ENCODE peak calls at places on chromosomes 7 and 10, in nine cellular contexts. I is fibroblast of pulmonary artery, V is NAMALWA, W is substantia nigra, F is foreskin keratinocyte, Z is RPMI8226, O is psoas muscle, R is GM03348, P is breast epithelium. G is an unnamed sample.

GRCh38 chr10:43237128-43237527 is 29.7 kb downstream of the RASGEF1A start:
- DNase-seq in R (no peak), W (no peak), Z (no peak), V (no peak), P (no peak), O (no peak), I (no peak), F (no peak), G (peak; percentile 16)

GRCh38 chr7:107978815-107979408 is 24.0 kb downstream of the LAMB1 start:
- DNase-seq in I (no peak), P (no peak), O (no peak), F (no peak), Z (no peak), R (no peak), W (no peak), V (no peak), G (no peak)

GRCh38 chr7:135964254-135964653 is 12.9 kb downstream of the MTPN start:
- DNase-seq in W (no peak), F (no peak), O (no peak), Z (no peak), P (no peak), I (no peak), V (no peak), R (peak; percentile 30), G (no peak)

GRCh38 chr10:103076996-103077395 is 116.1 kb downstream of the NT5C2 start:
- DNase-seq in V (no peak), P (no peak), F (no peak), Z (no peak), O (no peak), W (no peak), I (no peak), R (no peak), G (no peak)

GRCh38 chr7:10677211-10677610 is 296.5 kb upstream of the PHF14 start:
- DNase-seq in P (no peak), I (no peak), Z (no peak), V (no peak), R (no peak), O (no peak), F (no peak), W (no peak), G (no peak)

GRCh38 chr10:93947055-93947454 is 46.7 kb upstream of the PLCE1 start:
- DNase-seq in O (peak; percentile 51), R (no peak), Z (no peak), P (no peak), F (no peak), W (no peak), I (peak; percentile 57), V (no peak), G (no peak)

GRCh38 chr10:81838950-81839349 is 36.0 kb upstream of the NRG3 start:
- DNase-seq in P (no peak), V (peak; percentile 24), W (no peak), I (peak; percentile 6), F (no peak), O (no peak), Z (no peak), R (no peak), G (no peak)

GRCh38 chr10:72637398-72637857 is 11.5 kb upstream of the MICU1 start:
- DNase-seq in F (peak; percentile 12), P (no peak), W (no peak), Z (no peak), I (peak; percentile 65), V (no peak), O (peak; percentile 34), R (peak; percentile 65), G (no peak)

GRCh38 chr10:133335238-133336122 is 1.2 kb downstream of the CALY start:
- DNase-seq in P (no peak), R (peak; percentile 64), Z (no peak), W (no peak), V (no peak), O (peak; percentile 57), F (no peak), I (peak; percentile 74), G (peak; percentile 68)

GRCh38 chr7:143410523-143411004 is 1.9 kb upstream of the EPHA1 start:
- DNase-seq in Z (no peak), I (peak; percentile 88), V (no peak), P (no peak), R (peak; percentile 71), F (no peak), W (no peak), O (no peak), G (no peak)

GRCh38 chr10:21919117-21919516 is 84.4 kb downstream of the DNAJC1 start:
- DNase-seq in W (no peak), Z (no peak), O (no peak), R (no peak), V (no peak), F (no peak), P (no peak), I (no peak), G (no peak)

GRCh38 chr7:139561-140243 is 52.7 kb upstream of the FAM20C start:
- DNase-seq in I (no peak), F (no peak), P (no peak), O (no peak), W (no peak), V (no peak), R (no peak), Z (no peak), G (peak; percentile 24)

G was measured in left lung.